ENCODE peak calls at places on chromosomes 11 and 22, in nine cellular contexts. S, X, F, Z, L, O, P, N and Q are unnamed samples. For H3K36me3, the result is how much of the 10 kb centered on the place peaks cover.

GRCh38 chr11:9001736-9002135 is 2.1 kb downstream of the NRIP3 start:
- DNase-seq in S (no peak), X (no peak), F (no peak), Z (no peak), L (peak), O (no peak), P (no peak), N (no peak), Q (no peak)

GRCh38 chr22:21865041-21865440 is 2.4 kb downstream of the MAPK1 start:
- DNase-seq in S (no peak), X (peak), F (peak), Z (no peak), L (peak), O (peak), P (peak), N (peak), Q (peak)

GRCh38 chr11:87926250-87926970 is 248.8 kb downstream of the RAB38 start:
- DNase-seq in S (no peak), X (no peak), F (no peak), Z (no peak), L (peak), O (no peak), P (no peak), N (no peak), Q (no peak)

GRCh38 chr11:11215944-11216343 is 137.1 kb downstream of the CSNK2A3 start:
- DNase-seq in S (no peak), X (no peak), F (no peak), Z (no peak), L (no peak), O (no peak), P (peak), N (no peak), Q (no peak)

GRCh38 chr11:128764617-128765095 is 70.8 kb downstream of the FLI1 start:
- DNase-seq in S (no peak), X (peak), F (no peak), Z (no peak), L (no peak), O (peak), P (peak), N (peak), Q (peak)

GRCh38 chr22:23088199-23088604 is 17.9 kb downstream of the GNAZ start:
- DNase-seq in S (no peak), X (no peak), F (no peak), Z (no peak), L (peak), O (peak), P (no peak), N (no peak), Q (no peak)

GRCh38 chr22:17785185-17786184 is 11.2 kb upstream of the BID start:
- DNase-seq in S (no peak), X (peak), F (peak), Z (peak), L (peak), O (peak), P (peak), N (peak), Q (peak)

GRCh38 chr22:33757443-33758124 is 162.7 kb downstream of the LARGE1 start:
- DNase-seq in S (no peak), X (no peak), F (no peak), Z (no peak), L (peak), O (no peak), P (no peak), N (no peak), Q (no peak)

GRCh38 chr11:67617243-67617953 is 10.7 kb downstream of the NDUFV1 start:
- DNase-seq in S (no peak), X (no peak), F (no peak), Z (no peak), L (no peak), O (no peak), P (no peak), N (no peak), Q (no peak)

GRCh38 chr11:18699269-18699596 is 654 bp downstream of the TMEM86A start:
- DNase-seq in S (peak), X (no peak), F (no peak), Z (no peak), L (no peak), O (no peak), P (no peak), N (no peak), Q (no peak)

GRCh38 chr11:56783448-56784041 is 35.0 kb upstream of the OR9G4 start:
- DNase-seq in S (no peak), X (peak), F (no peak), Z (no peak), L (peak), O (no peak), P (no peak), N (peak), Q (no peak)

GRCh38 chr22:47176573-47177333 is 414.3 kb downstream of the TBC1D22A start:
- DNase-seq in S (peak), X (no peak), F (peak), Z (peak), L (no peak), O (no peak), P (no peak), N (no peak), Q (no peak)

GRCh38 chr22:45201678-45202332 is 38.1 kb downstream of the NUP50 start:
- DNase-seq in S (no peak), X (no peak), F (peak), Z (no peak), L (no peak), O (no peak), P (no peak), N (no peak), Q (no peak)
- H3K36me3 ChIP-seq in S (under half), X (under half), F (half or more), Z (under half), L (under half), O (under half), P (under half), N (under half), Q (under half)

DNA sequence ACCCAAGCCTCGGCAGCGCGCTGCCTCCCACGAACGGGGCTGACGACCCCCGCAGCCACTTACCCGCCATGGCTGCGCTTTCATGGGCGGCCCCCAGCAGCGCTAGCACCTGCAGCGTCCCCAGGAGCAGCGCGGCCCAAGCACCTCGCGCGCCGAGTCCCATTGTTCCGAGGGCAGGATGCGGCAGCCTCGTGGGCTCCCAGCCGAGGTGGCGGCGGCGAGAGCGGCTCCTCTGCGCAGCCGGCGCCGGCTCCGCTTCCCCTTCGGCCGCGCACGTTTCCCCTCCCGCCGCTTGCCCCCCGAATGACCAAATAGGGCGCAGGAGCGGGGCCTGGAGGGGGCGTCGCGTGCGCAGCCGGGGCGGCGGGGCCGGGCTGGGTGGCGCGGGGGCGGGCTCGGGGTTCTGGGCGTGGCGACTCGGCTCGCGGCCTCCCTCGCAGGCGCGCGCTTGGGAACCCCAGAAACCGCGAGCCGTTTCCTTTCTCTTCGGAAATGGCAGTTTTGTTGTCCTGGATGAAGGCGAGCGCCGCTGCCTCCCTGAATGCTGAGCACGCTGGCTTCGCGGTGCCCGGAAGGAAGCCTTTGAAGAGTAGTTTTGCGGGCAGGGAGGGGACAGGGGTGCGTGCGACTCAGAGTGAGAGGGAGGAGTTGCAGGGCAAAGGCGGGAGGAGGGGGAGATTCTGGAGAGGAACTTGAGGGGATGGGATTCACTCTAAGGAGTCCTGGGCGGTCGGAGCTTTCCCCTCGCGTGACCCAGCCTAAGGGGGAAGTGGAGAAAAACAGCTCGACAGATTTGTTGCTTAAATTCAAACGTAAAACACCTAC is at the start of gene TMEM123:
- DNase-seq in S (peak), X (peak), F (peak), Z (peak), L (peak), O (peak), P (peak), N (peak), Q (peak)
- TF ChIP-seq CTCF in S (no peak), X (no peak), F (no peak), Z (no peak), L (peak), O (no peak), P (peak), N (no peak), Q (no peak)

DNA sequence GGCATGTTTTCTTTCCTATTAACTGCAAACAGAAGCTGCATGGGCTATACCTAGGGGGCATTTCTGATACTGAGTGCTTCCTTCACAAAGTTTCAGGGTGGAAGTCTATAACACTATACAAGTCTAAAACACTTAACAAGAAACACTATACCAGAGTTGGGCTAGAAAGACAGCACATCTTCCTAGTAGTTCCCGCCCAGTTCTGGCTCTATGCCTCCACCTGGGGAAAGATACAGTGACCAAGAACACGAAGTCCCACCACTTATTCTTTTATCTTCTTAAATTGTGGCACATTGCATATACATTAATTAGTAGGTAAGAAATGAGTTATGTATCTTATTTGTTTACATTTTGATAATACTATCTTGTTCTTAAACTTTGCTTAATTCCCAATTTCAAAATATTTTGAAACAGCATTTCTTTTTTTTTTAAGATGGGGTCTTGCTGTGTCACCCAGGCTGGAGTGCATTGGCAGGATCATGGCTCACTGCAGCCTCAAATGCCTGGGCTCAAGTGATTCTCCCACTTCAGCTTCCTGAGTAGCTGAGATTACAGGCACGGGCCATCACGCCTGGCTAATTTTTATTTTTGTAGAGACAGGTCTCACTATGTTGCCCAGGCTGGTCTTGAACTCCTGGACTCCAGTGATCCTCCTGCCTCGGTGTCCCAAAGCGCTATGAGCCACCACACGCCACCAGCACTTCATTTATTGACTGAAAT is 18.2 kb upstream of the NDUFC2 start:
- DNase-seq in S (no peak), X (no peak), F (no peak), Z (no peak), L (no peak), O (no peak), P (peak), N (no peak), Q (no peak)
- H3K36me3 ChIP-seq in S (under half), X (under half), F (under half), Z (under half), L (under half), O (under half), P (under half), N (under half), Q (under half)

GRCh38 chr22:50303848-50304527 is 3.5 kb downstream of the PLXNB2 start:
- DNase-seq in S (no peak), X (peak), F (peak), Z (peak), L (peak), O (peak), P (peak), N (peak), Q (peak)
- TF ChIP-seq CTCF in S (no peak), X (no peak), F (peak), Z (no peak), L (peak), O (peak), P (no peak), N (no peak), Q (no peak)

GRCh38 chr11:134176284-134176683 is 47.5 kb downstream of the NCAPD3 start:
- DNase-seq in S (no peak), X (no peak), F (no peak), Z (no peak), L (no peak), O (no peak), P (no peak), N (no peak), Q (no peak)
- H3K36me3 ChIP-seq in S (under half), X (under half), F (under half), Z (half or more), L (under half), O (under half), P (under half), N (under half), Q (under half)

GRCh38 chr22:48185656-48186055 is 1423.2 kb downstream of the TBC1D22A start:
- DNase-seq in S (no peak), X (no peak), F (no peak), Z (no peak), L (no peak), O (no peak), P (no peak), N (no peak), Q (no peak)
- TF ChIP-seq CTCF in S (no peak), X (no peak), F (no peak), Z (no peak), L (no peak), O (no peak), P (no peak), N (no peak), Q (no peak)

GRCh38 chr22:20087319-20088262 is 7.5 kb downstream of the DGCR8 start:
- DNase-seq in S (no peak), X (no peak), F (no peak), Z (no peak), L (no peak), O (no peak), P (no peak), N (no peak), Q (no peak)

GRCh38 chr22:20088263-20088648 is 8.2 kb downstream of the DGCR8 start:
- DNase-seq in S (no peak), X (no peak), F (no peak), Z (no peak), L (no peak), O (no peak), P (no peak), N (no peak), Q (no peak)

GRCh38 chr22:20085651-20086050 is 5.6 kb downstream of the DGCR8 start:
- DNase-seq in S (no peak), X (no peak), F (no peak), Z (no peak), L (no peak), O (no peak), P (no peak), N (no peak), Q (no peak)

GRCh38 chr22:20086101-20086599 is 6.1 kb downstream of the DGCR8 start:
- DNase-seq in S (no peak), X (no peak), F (no peak), Z (no peak), L (no peak), O (no peak), P (no peak), N (no peak), Q (no peak)

GRCh38 chr22:20086763-20087162 is 6.7 kb downstream of the DGCR8 start:
- DNase-seq in S (no peak), X (no peak), F (no peak), Z (no peak), L (no peak), O (no peak), P (no peak), N (no peak), Q (no peak)
- H3K36me3 ChIP-seq in S (under half), X (under half), F (under half), Z (half or more), L (under half), O (half or more), P (half or more), N (under half), Q (under half)

DNA sequence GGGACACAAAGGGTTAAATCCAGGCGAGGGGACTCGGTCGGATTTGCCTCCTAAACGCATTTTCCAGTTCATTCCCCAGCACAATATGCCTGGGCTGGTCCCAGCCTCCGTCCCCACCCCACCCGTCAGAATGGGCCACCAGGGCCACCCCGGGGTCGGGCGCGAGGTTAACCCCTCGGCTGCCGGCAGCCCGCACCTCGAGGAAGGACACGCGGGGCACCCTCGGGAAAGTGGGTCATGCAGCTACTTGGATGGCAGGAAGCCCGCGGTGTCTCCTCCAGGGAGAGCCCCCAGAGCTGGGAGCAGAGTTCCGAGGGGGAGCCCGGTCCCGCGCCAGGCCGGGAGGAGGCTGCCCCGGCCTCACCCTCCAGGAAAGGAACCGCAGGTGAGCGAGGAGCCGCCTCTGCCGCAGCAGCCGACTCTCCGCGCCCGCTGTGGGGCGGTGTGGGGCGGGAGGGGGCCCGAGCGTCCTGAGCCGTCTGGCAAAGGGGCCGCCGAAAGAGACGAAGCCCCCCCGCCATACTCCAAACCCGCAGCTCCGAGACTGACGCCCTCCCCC is 1.4 kb downstream of the NECTIN1 start:
- DNase-seq in S (no peak), X (peak), F (no peak), Z (peak), L (no peak), O (peak), P (peak), N (peak), Q (no peak)
- TF ChIP-seq CTCF in S (no peak), X (no peak), F (no peak), Z (peak), L (no peak), O (no peak), P (no peak), N (no peak), Q (no peak)